ENCODE peak calls at places on chromosome 20, in six cellular contexts. One of them, this sample, is unnamed.

GRCh38 chr20:63446174-63447024 is 26.1 kb downstream of the KCNQ2 start:
- DNase-seq in H1: no peak
- DNase-seq in IMR-90: no peak
- DNase-seq in neuronal stem cell: no peak
- DNase-seq in H9: no peak
- DNase-seq in mesenchymal stem cell: no peak
- DNase-seq in this sample: no peak

GRCh38 chr20:21125072-21125848 is 622 bp upstream of the KIZ start:
- DNase-seq in IMR-90: peak; percentile 41
- DNase-seq in neuronal stem cell: no peak
- DNase-seq in mesenchymal stem cell: peak; percentile 75
- DNase-seq in H1: no peak
- DNase-seq in H9: no peak
- DNase-seq in this sample: peak; percentile 53

GRCh38 chr20:297925-298754 is 770 bp downstream of the ZCCHC3 start:
- DNase-seq in neuronal stem cell: no peak
- DNase-seq in H9: no peak
- DNase-seq in mesenchymal stem cell: peak; percentile 66
- DNase-seq in IMR-90: peak; percentile 71
- DNase-seq in H1: no peak
- DNase-seq in this sample: peak; percentile 50

GRCh38 chr20:9532069-9532809 is 17.8 kb downstream of the LAMP5 start:
- DNase-seq in mesenchymal stem cell: no peak
- DNase-seq in H9: no peak
- DNase-seq in H1: no peak
- DNase-seq in neuronal stem cell: no peak
- DNase-seq in IMR-90: no peak
- DNase-seq in this sample: no peak

GRCh38 chr20:45910670-45911485 is 1.1 kb downstream of the PLTP start:
- DNase-seq in neuronal stem cell: peak; percentile 99
- DNase-seq in H9: peak; percentile 100
- DNase-seq in H1: peak; percentile 99
- DNase-seq in IMR-90: peak; percentile 100
- DNase-seq in mesenchymal stem cell: peak; percentile 99
- DNase-seq in this sample: peak; percentile 99

GRCh38 chr20:46901638-46902037 is 7.0 kb downstream of the EYA2 start:
- DNase-seq in H1: no peak
- DNase-seq in H9: no peak
- DNase-seq in IMR-90: no peak
- DNase-seq in mesenchymal stem cell: no peak
- DNase-seq in neuronal stem cell: no peak
- DNase-seq in this sample: peak; percentile 43

GRCh38 chr20:1979116-1979778 is 14.6 kb downstream of the PDYN start:
- DNase-seq in IMR-90: no peak
- DNase-seq in neuronal stem cell: no peak
- DNase-seq in mesenchymal stem cell: no peak
- DNase-seq in H9: no peak
- DNase-seq in H1: no peak
- DNase-seq in this sample: no peak

GRCh38 chr20:1500496-1500895 is 9.3 kb upstream of the SIRPB2 start:
- DNase-seq in H1: no peak
- DNase-seq in neuronal stem cell: no peak
- DNase-seq in H9: peak; percentile 59
- DNase-seq in mesenchymal stem cell: no peak
- DNase-seq in IMR-90: no peak
- DNase-seq in this sample: no peak

GRCh38 chr20:40579701-40580100 is 109.3 kb downstream of the MAFB start:
- DNase-seq in IMR-90: no peak
- DNase-seq in neuronal stem cell: no peak
- DNase-seq in H9: no peak
- DNase-seq in H1: no peak
- DNase-seq in mesenchymal stem cell: no peak
- DNase-seq in this sample: peak; percentile 83

GRCh38 chr20:31505903-31506302 is 8.3 kb upstream of the HM13 start:
- DNase-seq in H9: no peak
- DNase-seq in mesenchymal stem cell: no peak
- DNase-seq in IMR-90: no peak
- DNase-seq in H1: no peak
- DNase-seq in neuronal stem cell: no peak
- DNase-seq in this sample: peak; percentile 62

GRCh38 chr20:48285656-48286055 is 500.4 kb upstream of the SULF2 start:
- DNase-seq in IMR-90: no peak
- DNase-seq in H9: no peak
- DNase-seq in neuronal stem cell: no peak
- DNase-seq in H1: no peak
- DNase-seq in mesenchymal stem cell: no peak
- DNase-seq in this sample: no peak
- H4K91ac ChIP-seq in IMR-90: no peak overlapping the region
- H4K91ac ChIP-seq in H9: no peak overlapping the region
- H4K91ac ChIP-seq in neuronal stem cell: no peak overlapping the region
- H4K91ac ChIP-seq in H1: no peak overlapping the region
- H4K91ac ChIP-seq in mesenchymal stem cell: no peak overlapping the region
- H4K91ac ChIP-seq in this sample: peak overlapping the region; percentile 25

GRCh38 chr20:14896569-14896968 is 559.2 kb upstream of the FLRT3 start:
- DNase-seq in H1: no peak
- DNase-seq in mesenchymal stem cell: no peak
- DNase-seq in neuronal stem cell: no peak
- DNase-seq in H9: no peak
- DNase-seq in IMR-90: no peak
- DNase-seq in this sample: no peak
- H4K91ac ChIP-seq in H1: no peak overlapping the region
- H4K91ac ChIP-seq in mesenchymal stem cell: no peak overlapping the region
- H4K91ac ChIP-seq in neuronal stem cell: no peak overlapping the region
- H4K91ac ChIP-seq in H9: no peak overlapping the region
- H4K91ac ChIP-seq in IMR-90: no peak overlapping the region
- H4K91ac ChIP-seq in this sample: no peak overlapping the region

DNA sequence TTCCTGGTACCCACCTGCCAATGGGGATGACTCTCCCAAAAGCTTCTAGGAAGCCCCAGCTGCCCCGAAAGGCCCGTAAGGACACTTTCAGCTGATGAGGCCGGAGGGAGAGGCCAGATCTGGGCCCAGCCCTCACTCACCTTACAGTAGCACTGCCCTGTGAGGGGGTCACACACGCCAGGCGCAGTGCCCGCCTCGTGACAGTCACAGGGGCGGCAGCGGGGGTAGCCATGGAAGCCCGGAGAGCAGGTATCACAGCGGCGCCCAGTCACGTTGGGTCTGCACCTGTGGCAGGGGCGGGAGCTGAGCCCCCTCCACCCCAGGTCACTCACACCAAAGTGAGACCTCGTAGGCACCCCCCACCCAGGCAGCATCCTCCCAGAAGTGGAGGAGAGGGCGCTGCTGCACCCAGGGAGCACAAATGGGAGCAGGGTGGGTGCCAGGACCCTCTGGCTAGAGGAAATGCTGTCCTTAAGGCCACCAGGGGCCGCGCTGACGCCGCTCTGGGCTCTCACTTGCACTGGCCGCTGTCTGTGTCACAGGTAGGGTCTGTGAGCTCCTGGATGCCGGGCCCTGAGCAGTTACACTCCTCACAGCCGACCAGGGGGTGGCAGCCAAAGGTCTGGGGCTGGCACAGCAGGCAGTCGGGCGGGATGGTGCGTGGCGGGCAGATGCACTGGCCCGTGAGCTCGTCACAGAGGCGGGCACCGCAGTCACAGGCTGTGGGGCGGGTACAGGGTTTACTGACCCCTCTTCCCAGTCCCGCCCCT is 25.1 kb downstream of the ADRM1 start:
- DNase-seq in H1: no peak
- DNase-seq in H9: no peak
- DNase-seq in neuronal stem cell: no peak
- DNase-seq in IMR-90: no peak
- DNase-seq in mesenchymal stem cell: no peak
- DNase-seq in this sample: no peak
- H4K91ac ChIP-seq in H1: no peak overlapping the region
- H4K91ac ChIP-seq in H9: no peak overlapping the region
- H4K91ac ChIP-seq in neuronal stem cell: no peak overlapping the region
- H4K91ac ChIP-seq in IMR-90: no peak overlapping the region
- H4K91ac ChIP-seq in mesenchymal stem cell: no peak overlapping the region
- H4K91ac ChIP-seq in this sample: no peak overlapping the region

GRCh38 chr20:53247460-53248103 is 275.4 kb downstream of the TSHZ2 start:
- DNase-seq in neuronal stem cell: no peak
- DNase-seq in H9: no peak
- DNase-seq in IMR-90: no peak
- DNase-seq in H1: no peak
- DNase-seq in mesenchymal stem cell: no peak
- DNase-seq in this sample: no peak
- H4K91ac ChIP-seq in neuronal stem cell: no peak overlapping the region
- H4K91ac ChIP-seq in H9: no peak overlapping the region
- H4K91ac ChIP-seq in IMR-90: no peak overlapping the region
- H4K91ac ChIP-seq in H1: no peak overlapping the region
- H4K91ac ChIP-seq in mesenchymal stem cell: no peak overlapping the region
- H4K91ac ChIP-seq in this sample: no peak overlapping the region

DNA sequence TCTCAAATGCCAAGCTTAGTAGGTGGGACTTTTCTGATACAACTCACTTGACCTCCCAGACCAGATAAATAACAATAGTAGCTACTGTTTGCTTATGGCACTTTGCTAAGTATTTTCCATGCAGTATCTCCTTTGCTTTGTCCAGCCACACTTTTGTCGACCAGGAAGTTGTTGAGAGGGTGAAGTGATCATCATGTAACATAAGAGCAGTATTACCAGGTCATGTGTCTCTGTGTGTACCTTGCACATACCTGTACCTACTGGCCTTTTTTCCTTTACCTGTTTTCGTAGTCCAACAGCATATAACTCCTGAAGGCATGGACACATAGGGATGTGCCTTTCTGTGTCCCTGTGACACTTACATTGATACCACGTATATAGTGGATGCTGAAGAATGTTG is 16.9 kb downstream of the EDN3 start:
- DNase-seq in mesenchymal stem cell: no peak
- DNase-seq in IMR-90: no peak
- DNase-seq in H1: no peak
- DNase-seq in neuronal stem cell: no peak
- DNase-seq in H9: no peak
- DNase-seq in this sample: no peak
- H4K91ac ChIP-seq in mesenchymal stem cell: no peak overlapping the region
- H4K91ac ChIP-seq in IMR-90: no peak overlapping the region
- H4K91ac ChIP-seq in H1: no peak overlapping the region
- H4K91ac ChIP-seq in neuronal stem cell: no peak overlapping the region
- H4K91ac ChIP-seq in H9: no peak overlapping the region
- H4K91ac ChIP-seq in this sample: no peak overlapping the region

GRCh38 chr20:60430516-60431001 is 472.3 kb downstream of the CDH26 start:
- DNase-seq in IMR-90: no peak
- DNase-seq in H9: no peak
- DNase-seq in H1: no peak
- DNase-seq in mesenchymal stem cell: no peak
- DNase-seq in neuronal stem cell: no peak
- DNase-seq in this sample: no peak
- H4K91ac ChIP-seq in IMR-90: no peak overlapping the region
- H4K91ac ChIP-seq in H9: no peak overlapping the region
- H4K91ac ChIP-seq in H1: no peak overlapping the region
- H4K91ac ChIP-seq in mesenchymal stem cell: no peak overlapping the region
- H4K91ac ChIP-seq in neuronal stem cell: no peak overlapping the region
- H4K91ac ChIP-seq in this sample: no peak overlapping the region

DNA sequence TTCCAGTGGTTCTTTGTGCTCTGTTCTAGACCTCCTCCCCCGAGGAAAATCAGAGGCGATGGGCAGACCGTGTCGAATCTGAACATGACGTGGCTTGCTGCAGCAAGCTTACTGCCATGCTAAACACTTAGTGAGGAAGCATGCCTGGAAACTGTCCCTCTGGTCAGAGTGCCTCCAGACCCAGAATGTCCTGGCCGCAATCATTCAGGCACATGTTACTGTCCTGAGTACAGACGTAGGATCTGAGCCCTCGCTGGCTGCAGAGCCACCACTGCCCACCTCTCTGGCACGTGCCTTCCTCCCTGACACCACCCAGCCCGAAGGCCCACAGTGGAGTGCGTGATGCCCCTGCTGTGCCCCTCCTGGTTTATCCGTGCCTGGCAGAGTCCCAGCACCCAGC is 163.6 kb downstream of the SYNDIG1 start:
- DNase-seq in mesenchymal stem cell: no peak
- DNase-seq in neuronal stem cell: no peak
- DNase-seq in IMR-90: no peak
- DNase-seq in H9: peak; percentile 15
- DNase-seq in H1: no peak
- DNase-seq in this sample: no peak
- H4K91ac ChIP-seq in mesenchymal stem cell: no peak overlapping the region
- H4K91ac ChIP-seq in neuronal stem cell: no peak overlapping the region
- H4K91ac ChIP-seq in IMR-90: no peak overlapping the region
- H4K91ac ChIP-seq in H9: no peak overlapping the region
- H4K91ac ChIP-seq in H1: no peak overlapping the region
- H4K91ac ChIP-seq in this sample: no peak overlapping the region

This sample was measured in trophoblast cell.